ENCODE peak calls at places on chromosomes 7 and 10, in ten cellular contexts. E, D, W, B, I, G, Y, J, Z and M are unnamed samples.

GRCh38 chr10:114413398-114413797 is 9.1 kb upstream of the AFAP1L2 start:
- DNase-seq in I (no peak), D (peak), Z (no peak), W (peak), J (peak), B (no peak), E (no peak), G (no peak), Y (no peak), M (no peak)

GRCh38 chr10:33955676-33956075 is 621.2 kb upstream of the NRP1 start:
- DNase-seq in Z (no peak), D (no peak), G (no peak), E (no peak), W (no peak), I (no peak), Y (no peak), J (no peak), B (no peak), M (no peak)

GRCh38 chr10:113709221-113709838 is 29.6 kb downstream of the CASP7 start:
- DNase-seq in Y (no peak), E (no peak), B (no peak), J (no peak), D (no peak), Z (peak), G (no peak), I (peak), W (no peak), M (no peak)

GRCh38 chr7:157757776-157758467 is 421.1 kb downstream of the DNAJB6 start:
- DNase-seq in Z (no peak), D (no peak), B (no peak), Y (no peak), E (no peak), G (no peak), J (no peak), I (no peak), W (no peak), M (no peak)

GRCh38 chr7:94003446-94004023 is 620 bp downstream of the BET1 start:
- DNase-seq in J (peak), E (no peak), Z (peak), I (peak), B (peak), Y (no peak), G (peak), D (no peak), W (no peak), M (no peak)

GRCh38 chr10:3239066-3239919 is 66.7 kb upstream of the PITRM1 start:
- DNase-seq in I (peak), J (peak), E (no peak), Z (peak), W (no peak), Y (peak), B (peak), D (peak), G (peak), M (peak)

GRCh38 chr7:95886501-95887090 is 114.2 kb downstream of the DYNC1I1 start:
- DNase-seq in Z (peak), J (peak), I (no peak), B (no peak), D (no peak), E (peak), Y (no peak), W (peak), G (peak), M (no peak)

GRCh38 chr7:15753834-15754600 is 67.5 kb upstream of the MEOX2 start:
- DNase-seq in E (no peak), Z (no peak), Y (no peak), J (no peak), B (no peak), W (no peak), G (no peak), I (no peak), D (no peak), M (no peak)

GRCh38 chr7:14691597-14692203 is 210.9 kb downstream of the DGKB start:
- DNase-seq in E (peak), B (peak), W (no peak), G (peak), I (peak), Y (no peak), Z (peak), J (peak), D (peak), M (peak)

GRCh38 chr7:138739859-138740258 is 38.7 kb upstream of the SVOPL start:
- DNase-seq in E (no peak), D (no peak), W (no peak), B (no peak), I (no peak), G (no peak), Y (no peak), J (no peak), Z (no peak), M (no peak)

GRCh38 chr10:132062181-132062515 is 3.6 kb upstream of the JAKMIP3 start:
- DNase-seq in W (no peak), J (no peak), E (no peak), I (no peak), Z (no peak), D (no peak), G (no peak), Y (no peak), B (no peak), M (no peak)